ENCODE peak calls at places on chromosomes 6 and 20, in four cellular contexts. O is activated CD8-positive, alpha-beta memory T cell treated with anti-CD3 and anti-CD28 coated beads for 4 hours; C is NCI-H1105 treated with DMSO at 0.1 percent for 48 hours; L is C1 segment of cervical spinal cord. E is an unnamed sample.

GRCh38 chr20:51995551-51995951 is 193.2 kb upstream of the SALL4 start:
- DNase-seq in L (no peak), C (no peak), O (no peak), E (no peak)

GRCh38 chr6:169957351-169957963 is 206.0 kb downstream of the ERMARD start:
- DNase-seq in O (no peak), L (no peak), C (no peak), E (peak)

GRCh38 chr6:33410050-33410710 is 634 bp upstream of the PHF1 start:
- DNase-seq in L (peak), O (peak), C (peak), E (peak)

GRCh38 chr20:34883087-34883688 is 6.8 kb downstream of the ACSS2 start:
- DNase-seq in L (no peak), C (no peak), O (no peak), E (no peak)

GRCh38 chr20:56724246-56724757 is 95.2 kb downstream of the TFAP2C start:
- DNase-seq in L (no peak), C (no peak), O (no peak), E (no peak)

GRCh38 chr6:155994071-155994470 is 538.4 kb upstream of the NOX3 start:
- DNase-seq in L (no peak), O (no peak), C (no peak), E (no peak)

GRCh38 chr20:2692886-2693285 is 306 bp downstream of the EBF4 start:
- DNase-seq in C (no peak), L (no peak), O (no peak), E (no peak)

GRCh38 chr6:134201716-134202115 is 116.2 kb downstream of the SGK1 start:
- DNase-seq in C (no peak), L (no peak), O (no peak), E (no peak)

GRCh38 chr6:20350215-20350614 is 51.5 kb upstream of the E2F3 start:
- DNase-seq in L (no peak), C (no peak), O (no peak), E (no peak)

GRCh38 chr6:52514514-52514913 is 62.3 kb downstream of the TRAM2 start:
- DNase-seq in L (no peak), C (no peak), O (no peak), E (peak)

GRCh38 chr6:70686548-70687133 is 19.0 kb downstream of the SMAP1 start:
- DNase-seq in L (no peak), C (peak), O (no peak), E (no peak)

GRCh38 chr6:38353310-38354032 is 286.3 kb downstream of the BTBD9 start:
- DNase-seq in O (no peak), L (no peak), C (no peak), E (no peak)

GRCh38 chr6:150863213-150863928 is 2.1 kb upstream of the MTHFD1L start:
- DNase-seq in L (no peak), C (no peak), O (no peak), E (no peak)

GRCh38 chr6:68252632-68253031 is 382.4 kb upstream of the ADGRB3 start:
- DNase-seq in C (no peak), L (no peak), O (no peak), E (no peak)

GRCh38 chr20:2364014-2364413 is 16.7 kb upstream of the TGM6 start:
- DNase-seq in O (no peak), C (no peak), L (no peak), E (no peak)

GRCh38 chr6:13038315-13039261 is 289.7 kb downstream of the TBC1D7 start:
- DNase-seq in C (peak), O (no peak), L (no peak), E (no peak)

GRCh38 chr20:17848649-17849048 is 119.9 kb downstream of the SNX5 start:
- DNase-seq in L (no peak), O (no peak), C (no peak), E (no peak)

GRCh38 chr6:144006731-144007454 is 1.2 kb downstream of the PLAGL1 start:
- DNase-seq in C (no peak), L (no peak), O (no peak), E (no peak)

GRCh38 chr6:19851273-19852089 is 14.3 kb downstream of the ID4 start:
- DNase-seq in L (no peak), O (no peak), C (peak), E (no peak)

GRCh38 chr20:19338960-19339359 is 126.5 kb downstream of the SLC24A3 start:
- DNase-seq in C (no peak), L (no peak), O (no peak), E (no peak)

GRCh38 chr20:41177636-41178035 is 40.3 kb downstream of the PLCG1 start:
- DNase-seq in L (peak), O (no peak), C (no peak), E (peak)

GRCh38 chr6:56899753-56900152 is 55.2 kb upstream of the BEND6 start:
- DNase-seq in O (no peak), L (no peak), C (no peak), E (no peak)

GRCh38 chr20:50561379-50562078 is 51.3 kb downstream of the PTPN1 start:
- DNase-seq in C (no peak), L (no peak), O (peak), E (peak)

E was measured in right atrium auricular region.